ENCODE peak calls at places on chromosomes 7 and 10, in six cellular contexts. O is neuronal stem cell, T is H9, S is IMR-90, L is H1, W is mesenchymal stem cell. U is an unnamed sample.
A peak's percentile ranks its signal among the peaks of the same experiment; 100 is the strongest.

GRCh38 chr7:148575640-148576411 is 14.7 kb upstream of the C7orf33 start:
- DNase-seq in L (no peak), W (peak; percentile 69), S (peak; percentile 41), T (peak; percentile 75), O (peak; percentile 56), U (peak; percentile 76)

GRCh38 chr7:132249591-132249971 is 326.7 kb downstream of the PLXNA4 start:
- DNase-seq in O (no peak), T (peak; percentile 68), W (no peak), L (peak; percentile 44), S (no peak), U (peak; percentile 83)

GRCh38 chr7:113370910-113371309 is 252.6 kb upstream of the SMIM30 start:
- DNase-seq in T (no peak), S (peak; percentile 8), O (no peak), W (no peak), L (no peak), U (no peak)

GRCh38 chr7:131026297-131027003 is 292.4 kb upstream of the KLF14 start:
- DNase-seq in S (peak; percentile 77), W (peak; percentile 74), L (no peak), O (no peak), T (no peak), U (peak; percentile 35)

GRCh38 chr7:74657692-74658170 is at the start of gene GTF2I:
- DNase-seq in T (no peak), W (no peak), L (no peak), S (no peak), O (peak; percentile 75), U (peak; percentile 73)

GRCh38 chr10:86711237-86711956 is 43.1 kb downstream of the LDB3 start:
- DNase-seq in W (peak; percentile 91), S (peak; percentile 85), L (peak; percentile 68), T (peak; percentile 89), O (peak; percentile 80), U (peak; percentile 96)

GRCh38 chr7:158413962-158414961 is 173.4 kb downstream of the PTPRN2 start:
- DNase-seq in O (peak; percentile 39), T (no peak), S (no peak), W (no peak), L (no peak), U (peak; percentile 53)

GRCh38 chr10:107653832-107654287 is 489.4 kb upstream of the SORCS1 start:
- DNase-seq in L (no peak), W (peak; percentile 65), S (peak; percentile 5), O (no peak), T (no peak), U (no peak)

GRCh38 chr10:52316005-52316404 is 1.9 kb downstream of the DKK1 start:
- DNase-seq in W (peak; percentile 36), O (no peak), T (no peak), L (no peak), S (peak; percentile 56), U (no peak)

GRCh38 chr7:88344271-88344670 is 37.6 kb upstream of the STEAP4 start:
- DNase-seq in O (no peak), L (no peak), W (no peak), S (no peak), T (no peak), U (no peak)

GRCh38 chr7:24870766-24871165 is 109.2 kb downstream of the OSBPL3 start:
- DNase-seq in W (no peak), S (no peak), L (no peak), O (no peak), T (no peak), U (no peak)

GRCh38 chr10:32149257-32149955 is 93.2 kb upstream of the KIF5B start:
- DNase-seq in T (no peak), O (no peak), S (peak; percentile 87), L (no peak), W (peak; percentile 75), U (peak; percentile 56)

GRCh38 chr10:61283066-61283465 is 170.1 kb downstream of the TMEM26 start:
- DNase-seq in L (no peak), T (no peak), O (no peak), W (no peak), S (peak; percentile 43), U (no peak)

GRCh38 chr7:93016085-93016471 is 101.7 kb downstream of the SAMD9 start:
- DNase-seq in O (no peak), S (peak; percentile 45), W (peak; percentile 79), T (no peak), L (no peak), U (peak; percentile 11)

GRCh38 chr10:130993612-130994011 is 317.9 kb downstream of the TCERG1L start:
- DNase-seq in O (no peak), S (no peak), W (no peak), T (no peak), L (no peak), U (no peak)

DNA sequence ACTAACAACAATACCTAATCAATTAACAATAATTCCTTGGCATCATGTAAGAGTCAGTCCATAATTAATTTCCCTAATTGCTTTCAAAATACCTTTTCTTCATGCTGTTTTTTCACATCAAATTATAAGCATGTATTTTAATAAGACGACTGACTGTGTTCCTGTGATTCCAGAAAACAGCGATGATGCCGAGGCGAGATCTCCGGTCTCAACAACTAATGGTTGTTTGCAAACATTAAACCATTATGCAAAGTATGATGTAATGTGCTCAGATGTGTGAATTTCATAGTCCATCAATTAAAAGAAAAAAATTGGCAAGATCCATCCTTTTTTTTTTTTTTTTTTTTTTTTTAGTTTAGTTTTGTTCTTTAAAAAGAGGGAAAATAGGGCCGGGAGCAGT is 44.5 kb upstream of the PIP4K2A start:
- DNase-seq in T (no peak), S (no peak), O (no peak), L (no peak), W (no peak), U (no peak)
- H2BK15ac ChIP-seq in T (no peak overlapping the region), S (no peak overlapping the region), O (no peak overlapping the region), L (no peak overlapping the region), W (no peak overlapping the region), U (no peak overlapping the region)

GRCh38 chr10:98852686-98853085 is 383.0 kb downstream of the HPSE2 start:
- DNase-seq in S (peak; percentile 0), W (no peak), T (no peak), L (no peak), O (no peak), U (peak; percentile 8)
- H2BK15ac ChIP-seq in S (no peak overlapping the region), W (no peak overlapping the region), T (no peak overlapping the region), L (no peak overlapping the region), O (no peak overlapping the region), U (no peak overlapping the region)

GRCh38 chr10:124350806-124351205 is 67.9 kb downstream of the OAT start:
- DNase-seq in S (no peak), L (no peak), O (no peak), T (peak; percentile 10), W (no peak), U (no peak)
- H2BK15ac ChIP-seq in S (no peak overlapping the region), L (no peak overlapping the region), O (no peak overlapping the region), T (no peak overlapping the region), W (peak overlapping the region; percentile 16), U (no peak overlapping the region)

GRCh38 chr10:119713744-119714483 is 11.9 kb upstream of the INPP5F start:
- DNase-seq in O (no peak), W (no peak), T (no peak), L (no peak), S (peak; percentile 21), U (no peak)
- H2BK15ac ChIP-seq in O (no peak overlapping the region), W (no peak overlapping the region), T (no peak overlapping the region), L (no peak overlapping the region), S (no peak overlapping the region), U (no peak overlapping the region)

GRCh38 chr7:116361767-116362166 is 137.8 kb upstream of the CAV2 start:
- DNase-seq in T (no peak), W (no peak), O (no peak), S (no peak), L (no peak), U (no peak)
- H2BK15ac ChIP-seq in T (no peak overlapping the region), W (no peak overlapping the region), O (no peak overlapping the region), S (no peak overlapping the region), L (no peak overlapping the region), U (no peak overlapping the region)

GRCh38 chr7:44759246-44759645 is 10.6 kb downstream of the ZMIZ2 start:
- DNase-seq in S (no peak), T (no peak), O (no peak), W (no peak), L (no peak), U (no peak)
- H2BK15ac ChIP-seq in S (no peak overlapping the region), T (no peak overlapping the region), O (no peak overlapping the region), W (no peak overlapping the region), L (no peak overlapping the region), U (no peak overlapping the region)

GRCh38 chr7:18151419-18151818 is 123.8 kb upstream of the PRPS1L1 start:
- DNase-seq in W (no peak), L (no peak), S (no peak), O (no peak), T (no peak), U (no peak)

GRCh38 chr7:18153183-18153748 is 125.6 kb upstream of the PRPS1L1 start:
- DNase-seq in L (no peak), O (no peak), W (no peak), T (no peak), S (no peak), U (no peak)

DNA sequence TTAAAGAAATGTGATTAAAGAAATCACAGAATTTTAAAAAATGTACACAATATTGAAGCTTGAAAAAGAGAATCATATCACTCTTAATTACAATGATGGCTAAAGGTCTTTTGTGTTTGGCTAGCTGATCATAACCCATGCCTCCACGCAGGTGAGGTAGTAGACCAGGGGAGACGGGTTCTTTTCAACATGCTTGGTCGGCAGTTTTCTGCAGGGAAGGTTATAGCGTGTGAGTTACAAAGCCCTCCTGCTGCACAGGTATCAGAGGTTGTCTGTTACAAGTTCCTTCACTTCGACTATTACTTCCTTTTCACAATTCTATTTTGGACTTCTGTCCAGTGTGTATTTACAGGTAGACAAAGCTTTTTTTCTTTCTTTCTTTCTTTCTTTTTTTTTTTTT is 127.1 kb upstream of the PRPS1L1 start:
- DNase-seq in T (no peak), L (no peak), S (no peak), W (no peak), O (no peak), U (no peak)
- H2BK15ac ChIP-seq in T (no peak overlapping the region), L (no peak overlapping the region), S (no peak overlapping the region), W (no peak overlapping the region), O (no peak overlapping the region), U (no peak overlapping the region)

DNA sequence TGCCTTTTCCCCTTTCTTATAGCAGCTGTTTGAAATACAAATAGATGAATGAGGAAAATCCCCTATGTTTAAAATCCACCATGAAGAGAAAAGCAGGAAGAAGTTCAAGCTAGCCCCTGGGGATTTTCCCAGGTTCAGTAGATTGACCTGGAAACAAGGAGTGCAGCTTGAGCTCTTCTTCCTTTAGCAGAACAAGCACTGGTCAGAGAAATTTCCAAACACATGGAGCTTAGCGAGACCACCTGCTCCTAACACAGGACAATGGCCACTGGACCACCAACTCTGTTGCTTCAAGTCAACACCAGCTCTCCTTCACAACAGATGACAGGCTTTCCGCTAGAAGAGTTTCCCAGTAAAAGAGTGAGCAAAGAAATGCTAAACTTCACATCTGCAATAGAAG is 9.3 kb upstream of the FBXW4 start:
- DNase-seq in T (no peak), W (no peak), S (no peak), L (no peak), O (no peak), U (no peak)
- H2BK15ac ChIP-seq in T (no peak overlapping the region), W (no peak overlapping the region), S (no peak overlapping the region), L (no peak overlapping the region), O (no peak overlapping the region), U (no peak overlapping the region)

U was measured in mesendoderm.